ENCODE peak calls at places on chromosomes 6 and 20, in four cellular contexts. N, O, H and L are unnamed samples. For H3K4me1, the result is how much of the 10 kb centered on the place peaks cover.

GRCh38 chr20:50762435-50763201 is 31.2 kb downstream of the PARD6B start:
- DNase-seq in O (peak), N (no peak), H (peak), L (no peak)

GRCh38 chr6:87012035-87012434 is 74.7 kb downstream of the HTR1E start:
- DNase-seq in N (no peak), O (no peak), H (no peak), L (no peak)

GRCh38 chr6:165864218-165864617 is 201.2 kb upstream of the PDE10A start:
- DNase-seq in H (no peak), N (no peak), O (no peak), L (no peak)

GRCh38 chr6:37171141-37171969 is 1.4 kb downstream of the PIM1 start:
- DNase-seq in H (no peak), O (peak), N (peak), L (no peak)

GRCh38 chr6:35596448-35597442 is 84.0 kb upstream of the TULP1 start:
- DNase-seq in O (peak), H (no peak), N (no peak), L (no peak)

GRCh38 chr20:1816384-1817381 is 78.5 kb upstream of the SIRPA start:
- DNase-seq in H (no peak), N (no peak), O (peak), L (no peak)

GRCh38 chr20:25686081-25687077 is 10.3 kb downstream of the ZNF337 start:
- DNase-seq in O (no peak), N (no peak), H (no peak), L (no peak)

GRCh38 chr6:140178550-140179334 is 804.3 kb upstream of the CITED2 start:
- DNase-seq in H (no peak), O (peak), N (no peak), L (no peak)

DNA sequence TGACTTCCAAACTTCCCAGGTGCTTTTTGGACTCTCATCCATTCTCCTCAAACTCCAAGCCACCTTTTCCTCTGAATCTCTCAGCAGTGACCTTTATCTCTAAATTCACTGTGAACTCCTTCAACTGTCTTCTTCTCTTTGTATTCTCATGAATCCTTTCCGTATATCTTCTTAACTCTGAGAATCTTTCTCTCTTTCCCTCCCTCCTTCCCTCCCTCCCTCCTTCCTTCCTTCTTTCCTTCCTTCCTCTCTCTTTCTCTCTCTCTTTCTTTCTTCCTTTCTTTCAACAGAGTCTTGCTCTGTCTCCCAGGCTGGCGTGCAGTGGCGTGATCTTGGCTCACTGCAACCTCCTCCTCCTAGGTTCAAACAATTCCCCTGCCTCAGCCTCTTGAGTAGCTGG is 4.3 kb upstream of the PRELID3B start:
- DNase-seq in H (no peak), O (no peak), N (no peak), L (no peak)
- H3K4me1 ChIP-seq in H (under half), O (under half), N (under half), L (under half)

GRCh38 chr6:135842618-135843392 is 8.7 kb upstream of the PDE7B start:
- DNase-seq in O (no peak), H (no peak), N (no peak), L (no peak)
- H3K4me1 ChIP-seq in O (under half), H (under half), N (under half), L (under half)

GRCh38 chr6:117448011-117448410 is 22.3 kb upstream of the ROS1 start:
- DNase-seq in O (no peak), H (no peak), N (no peak), L (no peak)

GRCh38 chr6:117449549-117450439 is 24.1 kb upstream of the ROS1 start:
- DNase-seq in H (no peak), N (peak), O (peak), L (peak)

GRCh38 chr6:117444600-117444999 is 18.9 kb upstream of the ROS1 start:
- DNase-seq in N (no peak), O (peak), H (no peak), L (no peak)

GRCh38 chr6:117448732-117449131 is 23.0 kb upstream of the ROS1 start:
- DNase-seq in O (peak), H (no peak), N (no peak), L (no peak)

GRCh38 chr6:117446851-117447250 is 21.1 kb upstream of the ROS1 start:
- DNase-seq in N (no peak), H (no peak), O (no peak), L (no peak)
- H3K4me1 ChIP-seq in N (under half), H (under half), O (under half), L (under half)

DNA sequence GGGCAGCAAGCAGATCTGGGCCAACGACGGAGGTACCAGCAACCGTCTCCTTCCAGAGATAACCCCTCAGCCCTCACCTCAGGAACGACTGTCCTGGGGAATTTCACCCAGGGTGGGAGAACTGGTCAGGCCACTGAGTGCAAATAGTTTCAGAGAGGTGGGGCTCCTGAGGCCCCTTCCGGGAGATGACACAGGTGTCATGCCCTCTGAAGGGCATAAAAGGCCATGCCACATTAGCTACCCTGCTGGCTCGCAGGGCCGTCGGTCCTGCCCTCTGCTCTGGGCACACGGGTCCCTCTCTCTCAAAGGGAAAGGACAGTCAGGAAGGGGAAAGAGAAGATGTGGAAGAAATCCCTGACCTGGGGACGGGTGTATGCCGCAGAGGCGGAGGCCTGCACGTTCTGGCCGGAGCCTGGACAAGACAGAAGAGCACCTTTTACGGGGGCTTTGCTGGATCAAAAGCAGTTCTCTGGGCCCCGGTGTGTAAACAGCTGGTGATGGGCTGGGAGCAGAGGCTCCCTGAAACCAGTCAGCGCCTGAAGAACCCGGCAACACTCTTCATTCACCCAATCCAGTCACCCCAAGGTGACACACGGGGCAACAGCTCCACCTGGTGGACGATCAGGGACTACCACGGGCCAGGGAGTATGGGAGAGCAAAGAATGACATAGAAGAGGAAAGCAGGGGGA is 6.4 kb upstream of the TAF8 start:
- DNase-seq in H (peak), N (peak), O (peak), L (peak)
- H3K4me1 ChIP-seq in H (under half), N (half or more), O (under half), L (half or more)